ENCODE peak calls at places on chromosomes 13 and 19, in five cellular contexts. J, W, E, V and R are unnamed samples.

GRCh38 chr13:45413826-45414312 is 4.3 kb downstream of the SLC25A30 start:
- DNase-seq in V (no peak), E (no peak), J (peak; percentile 25), W (no peak), R (no peak)

GRCh38 chr13:20993661-20994440 is 67.5 kb downstream of the LATS2 start:
- DNase-seq in E (no peak), V (no peak), W (peak; percentile 64), J (peak; percentile 66), R (no peak)

GRCh38 chr13:49859568-49859967 is 67.1 kb upstream of the KPNA3 start:
- DNase-seq in E (no peak), J (peak; percentile 90), V (peak; percentile 31), W (peak; percentile 83), R (no peak)

GRCh38 chr13:108812165-108812564 is 182.8 kb downstream of the MYO16 start:
- DNase-seq in J (no peak), V (no peak), W (no peak), E (no peak), R (no peak)

GRCh38 chr19:677201-677600 is 1.0 kb downstream of the FSTL3 start:
- DNase-seq in V (peak; percentile 82), W (peak; percentile 89), E (no peak), J (peak; percentile 82), R (no peak)

GRCh38 chr13:77751513-77752456 is 54.3 kb downstream of the SLAIN1 start:
- DNase-seq in V (peak; percentile 37), J (peak; percentile 58), W (peak; percentile 63), E (no peak), R (no peak)

GRCh38 chr19:10927691-10928562 is 512 bp downstream of the YIPF2 start:
- DNase-seq in E (no peak), V (no peak), J (no peak), W (no peak), R (no peak)

GRCh38 chr13:22800726-22801401 is 379.9 kb upstream of the SGCG start:
- DNase-seq in J (peak; percentile 13), E (no peak), V (no peak), W (peak; percentile 6), R (no peak)

GRCh38 chr19:31513841-31514240 is 164.6 kb upstream of the TSHZ3 start:
- DNase-seq in W (no peak), V (no peak), E (no peak), J (no peak), R (no peak)

GRCh38 chr13:33722216-33722900 is 95.6 kb upstream of the RFC3 start:
- DNase-seq in W (peak; percentile 30), J (peak; percentile 34), V (no peak), E (no peak), R (no peak)

GRCh38 chr19:20423381-20424207 is 142.0 kb downstream of the ZNF737 start:
- DNase-seq in J (peak; percentile 78), E (peak; percentile 24), W (peak; percentile 79), V (peak; percentile 62), R (no peak)

GRCh38 chr13:25170554-25171107 is 1.5 kb downstream of the AMER2 start:
- DNase-seq in V (no peak), W (no peak), E (no peak), J (no peak), R (no peak)

GRCh38 chr13:34943675-34944634 is 1.9 kb downstream of the NBEA start:
- DNase-seq in J (no peak), E (no peak), V (no peak), W (no peak), R (no peak)

GRCh38 chr13:49418206-49418605 is 25.7 kb downstream of the CAB39L start:
- DNase-seq in E (no peak), V (no peak), W (no peak), J (no peak), R (no peak)

GRCh38 chr13:109900320-109900719 is 113.9 kb upstream of the IRS2 start:
- DNase-seq in W (peak; percentile 5), J (no peak), V (no peak), E (no peak), R (no peak)

GRCh38 chr13:91468301-91468700 is 69.9 kb downstream of the GPC5 start:
- DNase-seq in E (no peak), V (no peak), J (no peak), W (no peak), R (no peak)

DNA sequence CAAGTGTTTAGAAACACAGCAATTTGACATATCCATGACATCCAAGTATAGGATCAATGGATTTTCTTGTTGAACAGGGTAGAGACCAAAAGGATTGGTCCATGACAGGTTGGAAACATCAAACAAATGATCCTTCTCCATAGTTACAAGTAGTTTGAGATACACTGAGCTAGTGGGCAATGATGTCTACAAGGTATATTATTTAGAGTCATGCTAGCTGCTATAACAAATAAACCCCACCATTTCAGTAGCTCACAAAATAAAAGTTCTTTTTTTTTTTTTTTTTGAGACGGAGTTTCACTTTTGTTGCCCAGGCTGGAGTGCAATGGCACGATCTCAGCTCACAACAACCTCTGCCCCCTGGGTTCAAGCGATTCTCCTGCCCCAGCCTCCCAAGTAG is 4.9 kb upstream of the HAUS5 start:
- DNase-seq in E (no peak), W (no peak), J (no peak), V (no peak), R (no peak)
- TF ChIP-seq CTCF in E (no peak), W (no peak), J (no peak), V (no peak), R (no peak)

DNA sequence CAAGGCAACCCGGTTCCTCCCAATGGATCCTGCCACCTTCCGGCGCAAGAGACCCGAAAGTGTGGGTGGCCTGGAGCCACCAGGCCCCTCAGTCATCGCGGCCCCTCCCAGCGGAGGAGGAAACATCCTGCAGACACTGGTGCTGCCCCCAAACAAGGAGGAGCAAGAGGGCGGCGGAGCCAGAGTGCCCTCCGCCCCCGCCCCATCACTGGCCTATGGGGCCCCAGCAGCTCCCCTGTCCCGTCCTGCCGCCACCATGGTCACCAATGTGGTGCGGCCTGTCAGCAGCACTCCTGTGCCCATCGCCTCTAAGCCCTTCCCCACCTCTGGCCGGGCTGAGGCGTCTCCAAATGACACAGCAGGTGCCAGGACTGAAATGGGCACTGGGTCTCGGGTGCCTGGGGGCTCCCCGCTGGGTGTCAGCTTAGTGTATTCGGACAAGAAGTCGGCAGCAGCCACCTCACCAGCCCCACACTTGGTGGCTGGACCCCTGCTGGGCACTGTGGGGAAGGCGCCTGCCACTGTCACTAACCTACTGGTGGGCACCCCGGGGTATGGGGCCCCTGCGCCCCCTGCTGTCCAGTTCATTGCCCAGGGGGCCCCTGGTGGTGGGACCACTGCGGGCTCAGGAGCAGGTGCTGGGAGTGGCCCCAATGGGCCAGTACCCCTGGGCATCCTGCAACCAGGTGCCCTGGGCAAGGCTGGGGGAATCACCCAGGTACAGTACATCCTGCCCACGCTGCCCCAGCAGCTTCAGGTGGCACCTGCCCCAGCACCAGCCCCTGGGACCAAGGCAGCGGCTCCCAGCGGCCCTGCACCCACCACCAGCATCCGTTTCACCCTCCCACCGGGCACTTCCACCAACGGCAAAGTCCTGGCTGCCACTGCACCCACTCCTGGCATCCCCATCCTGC is 11.2 kb upstream of the PRR19 start:
- DNase-seq in E (peak; percentile 64), V (no peak), J (no peak), W (no peak), R (no peak)
- TF ChIP-seq CTCF in E (no peak), V (peak; percentile 21), J (peak; percentile 42), W (peak; percentile 53), R (peak; percentile 37)

DNA sequence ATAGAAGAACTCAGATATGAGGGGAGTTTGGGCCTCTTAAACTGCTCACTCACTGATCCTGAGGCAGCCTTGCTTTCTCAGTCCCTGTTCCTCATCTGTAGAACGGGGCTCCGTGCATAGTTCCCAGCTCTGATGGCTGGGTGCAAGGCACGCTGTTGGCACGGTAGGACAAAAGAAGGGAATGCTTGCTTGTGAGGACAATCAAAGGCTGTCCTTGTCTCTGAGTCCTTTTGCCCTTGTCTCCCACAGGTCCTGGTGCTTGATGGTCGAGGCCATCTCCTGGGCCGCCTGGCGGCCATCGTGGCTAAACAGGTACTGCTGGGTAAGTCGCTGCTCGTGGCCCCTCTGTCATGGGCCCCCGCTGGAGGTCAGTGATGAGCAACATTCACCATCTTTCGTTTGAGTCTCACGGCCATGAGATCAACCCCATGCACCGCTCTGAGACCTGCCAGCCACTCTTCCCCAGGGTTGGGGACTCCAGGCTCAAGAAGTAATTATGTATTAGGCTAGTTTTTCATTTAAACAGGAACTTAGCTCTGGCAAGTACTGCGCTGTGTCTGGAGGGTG is 2.3 kb downstream of the RPL13A start:
- DNase-seq in V (no peak), E (no peak), W (no peak), J (no peak), R (no peak)
- TF ChIP-seq CTCF in V (no peak), E (no peak), W (no peak), J (no peak), R (peak; percentile 24)

GRCh38 chr19:19133985-19134384 is 4.3 kb downstream of the TMEM161A start:
- DNase-seq in J (no peak), E (no peak), W (no peak), V (no peak), R (no peak)

GRCh38 chr19:19134687-19135158 is 3.6 kb downstream of the TMEM161A start:
- DNase-seq in V (peak; percentile 53), E (peak; percentile 50), J (no peak), W (no peak), R (no peak)

GRCh38 chr19:19132912-19133311 is 5.4 kb downstream of the TMEM161A start:
- DNase-seq in V (no peak), J (no peak), W (no peak), E (no peak), R (no peak)

GRCh38 chr19:19137556-19138109 is 645 bp downstream of the TMEM161A start:
- DNase-seq in E (no peak), W (peak; percentile 15), V (no peak), J (no peak), R (no peak)

GRCh38 chr19:19131989-19132388 is 6.3 kb downstream of the TMEM161A start:
- DNase-seq in E (no peak), W (no peak), J (no peak), V (no peak), R (no peak)
- TF ChIP-seq CTCF in E (no peak), W (no peak), J (no peak), V (no peak), R (no peak)

DNA sequence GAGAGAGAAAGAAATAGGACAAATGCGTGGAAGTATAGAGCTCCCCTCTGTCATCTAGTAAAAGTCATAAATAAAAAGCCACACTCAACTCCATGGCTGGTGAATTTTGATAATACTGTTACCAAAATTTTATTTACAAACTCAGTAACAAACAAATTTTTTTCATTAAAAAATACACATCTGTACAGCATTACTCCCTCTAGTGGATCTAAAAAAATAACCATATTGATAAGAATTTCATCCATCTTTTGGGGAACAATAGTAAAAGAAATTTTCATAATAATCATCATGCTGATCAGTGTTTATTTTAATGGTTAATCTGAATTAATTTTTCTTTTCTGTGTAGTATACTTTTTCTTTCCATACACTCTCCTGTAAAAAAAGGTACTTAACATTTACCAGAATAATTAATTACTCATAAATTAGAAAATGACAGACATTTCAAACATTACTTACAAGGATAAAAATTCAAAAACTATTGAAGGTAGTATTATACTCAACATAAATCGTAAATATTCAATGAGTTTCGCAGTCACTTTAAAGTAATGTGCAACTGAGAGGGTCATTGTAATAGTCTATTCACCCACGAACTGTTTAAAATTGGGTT is 173.5 kb upstream of the LSM14A start:
- DNase-seq in J (peak; percentile 26), W (peak; percentile 29), E (no peak), V (no peak), R (no peak)
- TF ChIP-seq CTCF in J (peak; percentile 20), W (peak; percentile 31), E (no peak), V (peak; percentile 40), R (peak; percentile 29)

DNA sequence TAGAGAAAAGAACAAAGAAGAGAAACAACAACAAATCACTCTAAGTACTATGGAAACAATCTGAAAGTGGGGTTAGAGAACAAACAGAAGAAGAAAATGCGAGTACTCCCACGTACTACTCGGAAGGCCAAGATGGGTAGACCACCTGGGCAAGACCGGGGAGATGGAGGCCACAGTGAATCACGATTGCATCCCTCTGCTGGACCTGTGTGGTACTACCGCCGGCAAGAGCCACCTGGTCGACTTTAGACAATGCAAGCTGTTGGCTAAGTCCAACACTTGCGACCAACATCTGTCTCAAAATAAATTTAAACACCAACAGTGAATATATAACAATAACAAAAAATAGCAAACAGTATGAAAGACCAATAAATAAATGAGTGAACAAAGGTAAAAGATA is 45.5 kb upstream of the ZNF91 start:
- DNase-seq in J (no peak), V (no peak), E (no peak), W (no peak), R (no peak)
- TF ChIP-seq CTCF in J (peak; percentile 37), V (no peak), E (no peak), W (peak; percentile 41), R (no peak)